ENCODE peak calls at places on chromosomes 6 and 20, in nine cellular contexts. One of them, this sample, is unnamed.
A peak's percentile ranks its signal among the peaks of the same experiment; 100 is the strongest.

GRCh38 chr6:106688177-106688951 is 59.0 kb downstream of the QRSL1 start:
- DNase-seq in stomach: no peak
- DNase-seq in Panc1: no peak
- DNase-seq in thoracic aorta: no peak
- DNase-seq in nephron progenitor cell: no peak
- DNase-seq in mesothelial cell of epicardium: no peak
- DNase-seq in PC-9: no peak
- DNase-seq in bronchial epithelial cell: no peak
- DNase-seq in brain microvascular endothelial cell: no peak
- DNase-seq in this sample: no peak

GRCh38 chr6:151229401-151230276 is 10.1 kb upstream of the AKAP12 start:
- DNase-seq in brain microvascular endothelial cell: no peak
- DNase-seq in nephron progenitor cell: no peak
- DNase-seq in stomach: no peak
- DNase-seq in Panc1: no peak
- DNase-seq in bronchial epithelial cell: no peak
- DNase-seq in PC-9: no peak
- DNase-seq in thoracic aorta: no peak
- DNase-seq in mesothelial cell of epicardium: no peak
- DNase-seq in this sample: no peak

GRCh38 chr6:150417899-150418824 is 49.4 kb downstream of the IYD start:
- DNase-seq in Panc1: peak; percentile 80
- DNase-seq in PC-9: no peak
- DNase-seq in mesothelial cell of epicardium: no peak
- DNase-seq in stomach: no peak
- DNase-seq in bronchial epithelial cell: peak; percentile 86
- DNase-seq in nephron progenitor cell: peak; percentile 17
- DNase-seq in brain microvascular endothelial cell: peak; percentile 69
- DNase-seq in thoracic aorta: no peak
- DNase-seq in this sample: no peak

GRCh38 chr6:11589261-11589660 is 51.7 kb downstream of the TMEM170B start:
- DNase-seq in PC-9: no peak
- DNase-seq in brain microvascular endothelial cell: no peak
- DNase-seq in mesothelial cell of epicardium: no peak
- DNase-seq in thoracic aorta: no peak
- DNase-seq in stomach: no peak
- DNase-seq in bronchial epithelial cell: no peak
- DNase-seq in nephron progenitor cell: no peak
- DNase-seq in Panc1: no peak
- DNase-seq in this sample: no peak

GRCh38 chr6:150314230-150315188 is 54.3 kb upstream of the IYD start:
- DNase-seq in Panc1: no peak
- DNase-seq in mesothelial cell of epicardium: no peak
- DNase-seq in thoracic aorta: no peak
- DNase-seq in stomach: no peak
- DNase-seq in brain microvascular endothelial cell: no peak
- DNase-seq in PC-9: no peak
- DNase-seq in bronchial epithelial cell: no peak
- DNase-seq in nephron progenitor cell: no peak
- DNase-seq in this sample: no peak

GRCh38 chr20:25745738-25746137 is 49.1 kb upstream of the ZNF337 start:
- DNase-seq in nephron progenitor cell: no peak
- DNase-seq in thoracic aorta: no peak
- DNase-seq in Panc1: no peak
- DNase-seq in bronchial epithelial cell: no peak
- DNase-seq in stomach: no peak
- DNase-seq in PC-9: no peak
- DNase-seq in brain microvascular endothelial cell: no peak
- DNase-seq in mesothelial cell of epicardium: no peak
- DNase-seq in this sample: no peak

GRCh38 chr20:5842465-5842864 is 92.3 kb downstream of the SHLD1 start:
- DNase-seq in PC-9: no peak
- DNase-seq in nephron progenitor cell: no peak
- DNase-seq in stomach: no peak
- DNase-seq in mesothelial cell of epicardium: no peak
- DNase-seq in Panc1: no peak
- DNase-seq in thoracic aorta: no peak
- DNase-seq in bronchial epithelial cell: no peak
- DNase-seq in brain microvascular endothelial cell: no peak
- DNase-seq in this sample: no peak

GRCh38 chr6:35427851-35428321 is 24.3 kb upstream of the FANCE start:
- DNase-seq in mesothelial cell of epicardium: no peak
- DNase-seq in bronchial epithelial cell: no peak
- DNase-seq in thoracic aorta: no peak
- DNase-seq in brain microvascular endothelial cell: peak; percentile 60
- DNase-seq in Panc1: no peak
- DNase-seq in PC-9: no peak
- DNase-seq in nephron progenitor cell: no peak
- DNase-seq in stomach: no peak
- DNase-seq in this sample: no peak

GRCh38 chr20:37899105-37900045 is 3.6 kb upstream of the VSTM2L start:
- DNase-seq in Panc1: no peak
- DNase-seq in PC-9: no peak
- DNase-seq in thoracic aorta: no peak
- DNase-seq in mesothelial cell of epicardium: no peak
- DNase-seq in bronchial epithelial cell: peak; percentile 59
- DNase-seq in stomach: no peak
- DNase-seq in nephron progenitor cell: no peak
- DNase-seq in brain microvascular endothelial cell: no peak
- DNase-seq in this sample: no peak
- TF ChIP-seq CTCF in Panc1: no peak
- TF ChIP-seq CTCF in PC-9: no peak
- TF ChIP-seq CTCF in thoracic aorta: no peak
- TF ChIP-seq CTCF in mesothelial cell of epicardium: no peak
- TF ChIP-seq CTCF in bronchial epithelial cell: no peak
- TF ChIP-seq CTCF in stomach: no peak
- TF ChIP-seq CTCF in nephron progenitor cell: no peak
- TF ChIP-seq CTCF in brain microvascular endothelial cell: peak; percentile 34
- TF ChIP-seq CTCF in this sample: no peak

GRCh38 chr20:59745716-59746115 is 141.4 kb downstream of the PHACTR3 start:
- DNase-seq in PC-9: no peak
- DNase-seq in Panc1: no peak
- DNase-seq in nephron progenitor cell: no peak
- DNase-seq in bronchial epithelial cell: no peak
- DNase-seq in thoracic aorta: no peak
- DNase-seq in mesothelial cell of epicardium: no peak
- DNase-seq in stomach: no peak
- DNase-seq in brain microvascular endothelial cell: no peak
- DNase-seq in this sample: no peak

GRCh38 chr20:59746155-59746554 is 141.8 kb downstream of the PHACTR3 start:
- DNase-seq in thoracic aorta: no peak
- DNase-seq in nephron progenitor cell: no peak
- DNase-seq in brain microvascular endothelial cell: no peak
- DNase-seq in mesothelial cell of epicardium: no peak
- DNase-seq in PC-9: no peak
- DNase-seq in bronchial epithelial cell: no peak
- DNase-seq in stomach: no peak
- DNase-seq in Panc1: no peak
- DNase-seq in this sample: no peak

GRCh38 chr20:59748555-59749292 is 144.4 kb downstream of the PHACTR3 start:
- DNase-seq in PC-9: no peak
- DNase-seq in brain microvascular endothelial cell: no peak
- DNase-seq in stomach: no peak
- DNase-seq in nephron progenitor cell: no peak
- DNase-seq in Panc1: no peak
- DNase-seq in thoracic aorta: no peak
- DNase-seq in bronchial epithelial cell: no peak
- DNase-seq in mesothelial cell of epicardium: no peak
- DNase-seq in this sample: no peak

GRCh38 chr20:59749293-59749680 is 144.9 kb downstream of the PHACTR3 start:
- DNase-seq in stomach: no peak
- DNase-seq in mesothelial cell of epicardium: no peak
- DNase-seq in thoracic aorta: no peak
- DNase-seq in nephron progenitor cell: no peak
- DNase-seq in Panc1: no peak
- DNase-seq in bronchial epithelial cell: no peak
- DNase-seq in PC-9: no peak
- DNase-seq in brain microvascular endothelial cell: peak; percentile 3
- DNase-seq in this sample: no peak

DNA sequence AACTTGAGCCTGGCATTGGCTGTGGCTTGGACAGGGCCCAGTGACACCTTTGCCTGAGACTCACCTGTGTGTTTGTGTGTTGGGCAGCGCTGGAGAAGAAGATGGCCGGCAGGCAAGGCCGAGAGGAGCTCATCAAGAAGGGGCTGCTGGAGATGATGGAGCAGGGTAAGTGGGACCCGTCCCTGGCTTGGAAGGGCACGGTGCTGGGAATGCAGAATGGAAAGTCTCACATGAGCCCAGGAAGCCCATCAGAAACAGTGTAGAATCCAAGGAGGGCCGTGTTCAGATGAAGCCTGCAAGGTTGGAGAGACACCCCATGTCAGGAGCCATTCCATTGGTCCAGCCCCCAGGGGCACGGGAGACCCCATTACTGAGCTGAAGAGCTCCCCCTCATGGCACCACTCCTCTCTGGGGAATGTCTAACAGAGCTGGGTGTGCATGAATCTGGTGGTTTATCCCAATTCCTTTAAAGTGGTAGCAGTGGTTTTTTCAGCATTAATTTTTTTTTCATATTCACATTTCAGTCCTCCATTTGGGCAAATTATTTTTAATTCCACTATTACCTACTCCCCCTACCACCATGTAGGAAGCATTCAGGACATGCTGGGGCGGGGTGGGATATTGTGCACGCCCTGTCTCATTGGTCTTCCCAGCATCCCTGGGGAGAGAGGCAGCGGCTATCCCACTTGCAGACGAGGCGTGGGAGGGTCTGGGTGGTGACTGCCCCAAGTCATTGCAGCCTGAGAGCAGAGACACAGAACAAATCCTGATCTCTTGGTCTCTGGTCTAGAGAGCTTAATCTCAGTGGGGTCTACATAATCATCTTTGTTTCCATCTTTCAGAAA is 143.6 kb downstream of the PHACTR3 start:
- DNase-seq in brain microvascular endothelial cell: no peak
- DNase-seq in mesothelial cell of epicardium: no peak
- DNase-seq in thoracic aorta: no peak
- DNase-seq in stomach: no peak
- DNase-seq in bronchial epithelial cell: no peak
- DNase-seq in PC-9: no peak
- DNase-seq in Panc1: no peak
- DNase-seq in nephron progenitor cell: no peak
- DNase-seq in this sample: no peak
- TF ChIP-seq CTCF in brain microvascular endothelial cell: no peak
- TF ChIP-seq CTCF in mesothelial cell of epicardium: no peak
- TF ChIP-seq CTCF in thoracic aorta: no peak
- TF ChIP-seq CTCF in stomach: no peak
- TF ChIP-seq CTCF in bronchial epithelial cell: no peak
- TF ChIP-seq CTCF in PC-9: no peak
- TF ChIP-seq CTCF in Panc1: no peak
- TF ChIP-seq CTCF in nephron progenitor cell: no peak
- TF ChIP-seq CTCF in this sample: no peak

GRCh38 chr6:99183066-99183465 is 166.4 kb downstream of the FAXC start:
- DNase-seq in PC-9: no peak
- DNase-seq in thoracic aorta: no peak
- DNase-seq in stomach: no peak
- DNase-seq in brain microvascular endothelial cell: no peak
- DNase-seq in Panc1: no peak
- DNase-seq in bronchial epithelial cell: peak; percentile 66
- DNase-seq in nephron progenitor cell: no peak
- DNase-seq in mesothelial cell of epicardium: no peak
- DNase-seq in this sample: no peak

GRCh38 chr6:99177736-99178135 is 171.7 kb downstream of the FAXC start:
- DNase-seq in brain microvascular endothelial cell: no peak
- DNase-seq in Panc1: no peak
- DNase-seq in stomach: no peak
- DNase-seq in nephron progenitor cell: no peak
- DNase-seq in mesothelial cell of epicardium: no peak
- DNase-seq in bronchial epithelial cell: peak; percentile 15
- DNase-seq in thoracic aorta: no peak
- DNase-seq in PC-9: no peak
- DNase-seq in this sample: no peak

GRCh38 chr6:99181174-99181573 is 168.3 kb downstream of the FAXC start:
- DNase-seq in stomach: no peak
- DNase-seq in PC-9: no peak
- DNase-seq in bronchial epithelial cell: no peak
- DNase-seq in mesothelial cell of epicardium: no peak
- DNase-seq in brain microvascular endothelial cell: no peak
- DNase-seq in Panc1: no peak
- DNase-seq in thoracic aorta: no peak
- DNase-seq in nephron progenitor cell: no peak
- DNase-seq in this sample: no peak

GRCh38 chr6:99178168-99178567 is 171.3 kb downstream of the FAXC start:
- DNase-seq in brain microvascular endothelial cell: no peak
- DNase-seq in mesothelial cell of epicardium: no peak
- DNase-seq in stomach: no peak
- DNase-seq in PC-9: peak; percentile 29
- DNase-seq in Panc1: no peak
- DNase-seq in bronchial epithelial cell: peak; percentile 90
- DNase-seq in thoracic aorta: no peak
- DNase-seq in nephron progenitor cell: no peak
- DNase-seq in this sample: no peak
- TF ChIP-seq CTCF in brain microvascular endothelial cell: no peak
- TF ChIP-seq CTCF in mesothelial cell of epicardium: no peak
- TF ChIP-seq CTCF in stomach: no peak
- TF ChIP-seq CTCF in PC-9: no peak
- TF ChIP-seq CTCF in Panc1: no peak
- TF ChIP-seq CTCF in bronchial epithelial cell: no peak
- TF ChIP-seq CTCF in thoracic aorta: no peak
- TF ChIP-seq CTCF in nephron progenitor cell: no peak
- TF ChIP-seq CTCF in this sample: no peak

GRCh38 chr6:56643379-56644089 is 845 bp upstream of the DST start:
- DNase-seq in stomach: no peak
- DNase-seq in Panc1: no peak
- DNase-seq in nephron progenitor cell: no peak
- DNase-seq in brain microvascular endothelial cell: no peak
- DNase-seq in bronchial epithelial cell: peak; percentile 60
- DNase-seq in thoracic aorta: no peak
- DNase-seq in mesothelial cell of epicardium: no peak
- DNase-seq in PC-9: no peak
- DNase-seq in this sample: no peak

GRCh38 chr6:56640374-56640773 is 2.3 kb downstream of the DST start:
- DNase-seq in Panc1: no peak
- DNase-seq in brain microvascular endothelial cell: no peak
- DNase-seq in PC-9: no peak
- DNase-seq in stomach: no peak
- DNase-seq in nephron progenitor cell: no peak
- DNase-seq in thoracic aorta: no peak
- DNase-seq in bronchial epithelial cell: no peak
- DNase-seq in mesothelial cell of epicardium: no peak
- DNase-seq in this sample: no peak

GRCh38 chr6:56642366-56643261 is at the start of gene DST:
- DNase-seq in nephron progenitor cell: no peak
- DNase-seq in brain microvascular endothelial cell: peak; percentile 89
- DNase-seq in bronchial epithelial cell: peak; percentile 100
- DNase-seq in thoracic aorta: no peak
- DNase-seq in PC-9: peak; percentile 35
- DNase-seq in Panc1: peak; percentile 72
- DNase-seq in stomach: no peak
- DNase-seq in mesothelial cell of epicardium: no peak
- DNase-seq in this sample: no peak

GRCh38 chr6:56638760-56639159 is 3.9 kb downstream of the DST start:
- DNase-seq in bronchial epithelial cell: no peak
- DNase-seq in stomach: no peak
- DNase-seq in mesothelial cell of epicardium: no peak
- DNase-seq in Panc1: no peak
- DNase-seq in nephron progenitor cell: no peak
- DNase-seq in PC-9: no peak
- DNase-seq in thoracic aorta: no peak
- DNase-seq in brain microvascular endothelial cell: no peak
- DNase-seq in this sample: no peak

DNA sequence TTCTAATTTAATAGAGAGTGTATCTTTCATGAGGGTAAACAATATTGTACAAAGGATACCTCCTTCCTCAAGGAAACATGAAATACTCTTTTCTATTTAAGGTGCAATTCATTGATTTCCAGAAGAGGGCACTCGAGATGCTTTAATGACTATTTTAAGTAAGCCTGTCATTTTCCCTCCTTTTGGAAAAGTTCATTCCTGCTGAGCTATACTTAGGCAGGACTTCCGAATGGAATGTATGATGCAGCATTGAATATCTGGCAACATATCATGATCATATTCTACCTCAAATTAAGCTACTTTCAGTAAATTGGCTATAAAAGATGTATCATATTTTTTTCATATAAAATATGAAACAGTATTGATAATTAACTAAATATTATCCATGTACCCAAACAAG is 5.0 kb downstream of the DST start:
- DNase-seq in nephron progenitor cell: no peak
- DNase-seq in mesothelial cell of epicardium: no peak
- DNase-seq in stomach: no peak
- DNase-seq in thoracic aorta: no peak
- DNase-seq in Panc1: peak; percentile 75
- DNase-seq in bronchial epithelial cell: peak; percentile 76
- DNase-seq in brain microvascular endothelial cell: peak; percentile 18
- DNase-seq in PC-9: no peak
- DNase-seq in this sample: no peak
- TF ChIP-seq CTCF in nephron progenitor cell: peak; percentile 53
- TF ChIP-seq CTCF in mesothelial cell of epicardium: peak; percentile 76
- TF ChIP-seq CTCF in stomach: peak; percentile 46
- TF ChIP-seq CTCF in thoracic aorta: peak; percentile 65
- TF ChIP-seq CTCF in Panc1: peak; percentile 79
- TF ChIP-seq CTCF in bronchial epithelial cell: peak; percentile 32
- TF ChIP-seq CTCF in brain microvascular endothelial cell: peak; percentile 51
- TF ChIP-seq CTCF in PC-9: peak; percentile 79
- TF ChIP-seq CTCF in this sample: peak; percentile 84